ENCODE peak calls at places on chromosome 16, in six cellular contexts. S, W, O, K, L and R are unnamed samples.

GRCh38 chr16:84175351-84176081 is 11.3 kb downstream of the TAF1C start:
- DNase-seq in O (peak; percentile 88), L (peak; percentile 58), W (no peak), S (no peak), K (peak; percentile 40), R (peak; percentile 62)

GRCh38 chr16:813204-813915 is 12.8 kb upstream of the GNG13 start:
- DNase-seq in W (peak; percentile 49), S (no peak), O (peak; percentile 76), L (no peak), K (no peak), R (no peak)

GRCh38 chr16:2467301-2468141 is 3.6 kb upstream of the NTN3 start:
- DNase-seq in L (peak; percentile 73), S (peak; percentile 57), K (peak; percentile 32), W (peak; percentile 79), O (peak; percentile 64), R (no peak)

GRCh38 chr16:88936008-88936912 is 40.7 kb downstream of the CBFA2T3 start:
- DNase-seq in K (no peak), S (no peak), L (peak; percentile 54), W (no peak), O (peak; percentile 70), R (no peak)

GRCh38 chr16:52584354-52584840 is 37.5 kb upstream of the TOX3 start:
- DNase-seq in S (no peak), O (no peak), K (no peak), L (no peak), W (no peak), R (no peak)

GRCh38 chr16:8589293-8590160 is 784 bp downstream of the TMEM114 start:
- DNase-seq in S (no peak), K (no peak), W (no peak), L (no peak), O (no peak), R (no peak)

GRCh38 chr16:26374279-26374925 is 682.6 kb downstream of the HS3ST4 start:
- DNase-seq in K (no peak), O (no peak), S (no peak), W (no peak), L (no peak), R (no peak)

GRCh38 chr16:35552763-35553162 is 2093.4 kb downstream of the TP53TG3F start:
- DNase-seq in L (no peak), S (no peak), O (no peak), K (no peak), W (no peak), R (no peak)

GRCh38 chr16:78703951-78704350 is 604.5 kb downstream of the WWOX start:
- DNase-seq in S (no peak), L (no peak), W (no peak), O (no peak), K (no peak), R (no peak)

GRCh38 chr16:49278944-49279725 is 2.5 kb downstream of the CBLN1 start:
- DNase-seq in S (no peak), L (no peak), K (no peak), W (no peak), O (no peak), R (no peak)

GRCh38 chr16:21281698-21282389 is 3.8 kb upstream of the CRYM start:
- DNase-seq in L (no peak), O (no peak), W (no peak), K (no peak), S (no peak), R (no peak)

GRCh38 chr16:66874079-66874775 is 6.1 kb upstream of the PDP2 start:
- DNase-seq in S (no peak), W (peak; percentile 49), K (no peak), L (no peak), O (no peak), R (no peak)

GRCh38 chr16:15490123-15490711 is 55.8 kb downstream of the BMERB1 start:
- DNase-seq in K (no peak), S (no peak), O (no peak), L (no peak), W (no peak), R (no peak)

GRCh38 chr16:67666032-67666537 is 465 bp downstream of the ENKD1 start:
- DNase-seq in K (no peak), S (no peak), L (no peak), O (peak; percentile 53), W (peak; percentile 62), R (no peak)

GRCh38 chr16:53893731-53894435 is 189.9 kb downstream of the FTO start:
- DNase-seq in O (peak; percentile 12), S (no peak), K (peak; percentile 90), W (peak; percentile 86), L (no peak), R (peak; percentile 19)

GRCh38 chr16:67968440-67969285 is at the start of gene SLC12A4:
- DNase-seq in O (peak; percentile 90), K (peak; percentile 33), S (peak; percentile 91), L (peak; percentile 82), W (peak; percentile 90), R (peak; percentile 88)

GRCh38 chr16:75402821-75403475 is 30.4 kb downstream of the CFDP1 start:
- DNase-seq in W (peak; percentile 67), O (peak; percentile 18), S (no peak), L (peak; percentile 16), K (peak; percentile 60), R (peak; percentile 66)

GRCh38 chr16:81005644-81006471 is 827 bp downstream of the CMC2 start:
- DNase-seq in S (no peak), W (peak; percentile 72), K (peak; percentile 20), L (peak; percentile 71), O (no peak), R (peak; percentile 62)

GRCh38 chr16:4879049-4879448 is 31.8 kb downstream of the UBN1 start:
- DNase-seq in K (peak; percentile 40), W (peak; percentile 28), S (no peak), L (no peak), O (no peak), R (peak; percentile 27)

GRCh38 chr16:85491798-85492616 is 121.1 kb upstream of the GSE1 start:
- DNase-seq in L (no peak), S (no peak), K (peak; percentile 29), O (peak; percentile 81), W (no peak), R (no peak)

GRCh38 chr16:30068750-30069574 is 3.4 kb downstream of the ALDOA start:
- DNase-seq in W (peak; percentile 64), S (no peak), L (no peak), K (peak; percentile 18), O (peak; percentile 70), R (peak; percentile 52)

GRCh38 chr16:6447046-6447445 is 885.6 kb upstream of the RBFOX1 start:
- DNase-seq in W (no peak), K (no peak), L (no peak), O (no peak), S (no peak), R (no peak)

GRCh38 chr16:67562526-67562917 is at the start of gene CTCF:
- DNase-seq in S (peak; percentile 91), O (peak; percentile 88), W (peak; percentile 89), L (peak; percentile 87), K (peak; percentile 57), R (peak; percentile 87)

GRCh38 chr16:51391798-51392511 is 240.9 kb upstream of the SALL1 start:
- DNase-seq in L (no peak), S (no peak), W (no peak), K (no peak), O (no peak), R (no peak)

GRCh38 chr16:30805370-30806169 is 18.6 kb upstream of the ZNF629 start:
- DNase-seq in K (peak; percentile 36), L (peak; percentile 80), O (peak; percentile 89), W (peak; percentile 84), S (peak; percentile 54), R (peak; percentile 87)

GRCh38 chr16:31201511-31202401 is 804 bp downstream of the PYCARD start:
- DNase-seq in W (no peak), K (peak; percentile 50), S (no peak), O (peak; percentile 51), L (no peak), R (no peak)

GRCh38 chr16:72921106-72921505 is 126.8 kb downstream of the ZFHX3 start:
- DNase-seq in W (no peak), O (no peak), L (no peak), K (no peak), S (no peak), R (no peak)

GRCh38 chr16:28193530-28194423 is 18.0 kb downstream of the XPO6 start:
- DNase-seq in K (peak; percentile 78), W (peak; percentile 93), S (peak; percentile 35), L (no peak), O (no peak), R (no peak)

GRCh38 chr16:53817812-53818211 is 113.9 kb downstream of the FTO start:
- DNase-seq in O (no peak), L (no peak), W (peak; percentile 39), K (no peak), S (no peak), R (no peak)

GRCh38 chr16:88317619-88317977 is 65.2 kb upstream of the ZNF469 start:
- DNase-seq in L (no peak), S (no peak), K (no peak), W (no peak), O (no peak), R (no peak)

GRCh38 chr16:57915811-57916479 is 55.0 kb downstream of the CNGB1 start:
- DNase-seq in L (no peak), O (no peak), K (no peak), W (no peak), S (no peak), R (no peak)

GRCh38 chr16:25045696-25046381 is 30.7 kb upstream of the ARHGAP17 start:
- DNase-seq in K (peak; percentile 52), W (peak; percentile 65), S (no peak), L (peak; percentile 26), O (no peak), R (no peak)